ENCODE peak calls at places on chromosomes 12 and 14, in six cellular contexts. One of them, this sample, is unnamed.
A peak's percentile ranks its signal among the peaks of the same experiment; 100 is the strongest.

GRCh38 chr14:104202259-104203070 is 64.1 kb downstream of the KIF26A start:
- DNase-seq in iris pigment epithelial cell: no peak
- DNase-seq in fibroblast of the conjunctiva: no peak
- DNase-seq in ELR: no peak
- DNase-seq in left colon: no peak
- DNase-seq in neural crest cell: no peak
- DNase-seq in this sample: no peak

GRCh38 chr14:50871914-50872732 is at the start of gene ABHD12B:
- DNase-seq in iris pigment epithelial cell: peak; percentile 12
- DNase-seq in fibroblast of the conjunctiva: no peak
- DNase-seq in ELR: no peak
- DNase-seq in left colon: no peak
- DNase-seq in neural crest cell: no peak
- DNase-seq in this sample: no peak

GRCh38 chr12:12901158-12901791 is 9.9 kb downstream of the GPRC5A start:
- DNase-seq in iris pigment epithelial cell: peak; percentile 99
- DNase-seq in fibroblast of the conjunctiva: peak; percentile 82
- DNase-seq in ELR: peak; percentile 98
- DNase-seq in left colon: peak; percentile 68
- DNase-seq in neural crest cell: no peak
- DNase-seq in this sample: peak; percentile 97

GRCh38 chr14:30621354-30621953 is 665 bp upstream of the SCFD1 start:
- DNase-seq in iris pigment epithelial cell: peak; percentile 34
- DNase-seq in fibroblast of the conjunctiva: no peak
- DNase-seq in ELR: peak; percentile 51
- DNase-seq in left colon: peak; percentile 36
- DNase-seq in neural crest cell: no peak
- DNase-seq in this sample: no peak

GRCh38 chr14:78142994-78143393 is 27.2 kb upstream of the NRXN3 start:
- DNase-seq in iris pigment epithelial cell: no peak
- DNase-seq in fibroblast of the conjunctiva: no peak
- DNase-seq in ELR: no peak
- DNase-seq in left colon: no peak
- DNase-seq in neural crest cell: no peak
- DNase-seq in this sample: peak; percentile 9

GRCh38 chr14:100617715-100618693 is 30.8 kb upstream of the BEGAIN start:
- DNase-seq in iris pigment epithelial cell: no peak
- DNase-seq in fibroblast of the conjunctiva: peak; percentile 42
- DNase-seq in ELR: no peak
- DNase-seq in left colon: peak; percentile 26
- DNase-seq in neural crest cell: no peak
- DNase-seq in this sample: no peak

GRCh38 chr12:131065801-131066200 is 112.1 kb downstream of the ADGRD1 start:
- DNase-seq in iris pigment epithelial cell: no peak
- DNase-seq in fibroblast of the conjunctiva: no peak
- DNase-seq in ELR: no peak
- DNase-seq in left colon: no peak
- DNase-seq in neural crest cell: no peak
- DNase-seq in this sample: no peak

GRCh38 chr12:122865268-122866231 is 30.3 kb downstream of the HIP1R start:
- DNase-seq in iris pigment epithelial cell: peak; percentile 22
- DNase-seq in fibroblast of the conjunctiva: no peak
- DNase-seq in ELR: peak; percentile 45
- DNase-seq in left colon: no peak
- DNase-seq in neural crest cell: no peak
- DNase-seq in this sample: no peak

GRCh38 chr12:55698965-55699364 is 8.7 kb downstream of the ITGA7 start:
- DNase-seq in iris pigment epithelial cell: no peak
- DNase-seq in fibroblast of the conjunctiva: no peak
- DNase-seq in ELR: no peak
- DNase-seq in left colon: no peak
- DNase-seq in neural crest cell: no peak
- DNase-seq in this sample: no peak